ENCODE peak calls at places on chromosome 1, in ten cellular contexts. One of them, this sample, is unnamed.

GRCh38 chr1:57551476-57551875 is 127.6 kb upstream of the DAB1 start:
- DNase-seq in GM23248: no peak
- DNase-seq in stimulated activated CD4-positive, alpha-beta T cell treated with anti-CD3 and anti-CD28 coated beads, Interleukin-1b, Interleukin-23, amount 100 ng/mL, for 48 hours: no peak
- DNase-seq in ureter: no peak
- DNase-seq in NCI-H2029: no peak
- DNase-seq in activated CD4-positive, CD25-positive, alpha-beta regulatory T cell: no peak
- DNase-seq in SK-MEL-5: no peak
- DNase-seq in sciatic nerve: no peak
- DNase-seq in NCI-H1694 treated with DMSO at 0.1 percent for 48 hours: no peak
- DNase-seq in NCI-H446: no peak
- DNase-seq in this sample: no peak

GRCh38 chr1:35210306-35211112 is 17.6 kb upstream of the SFPQ start:
- DNase-seq in SK-MEL-5: no peak
- DNase-seq in GM23248: no peak
- DNase-seq in ureter: no peak
- DNase-seq in NCI-H446: no peak
- DNase-seq in activated CD4-positive, CD25-positive, alpha-beta regulatory T cell: no peak
- DNase-seq in NCI-H1694 treated with DMSO at 0.1 percent for 48 hours: no peak
- DNase-seq in stimulated activated CD4-positive, alpha-beta T cell treated with anti-CD3 and anti-CD28 coated beads, Interleukin-1b, Interleukin-23, amount 100 ng/mL, for 48 hours: no peak
- DNase-seq in NCI-H2029: no peak
- DNase-seq in sciatic nerve: no peak
- DNase-seq in this sample: no peak

GRCh38 chr1:3948344-3948743 is 48.3 kb upstream of the C1orf174 start:
- DNase-seq in activated CD4-positive, CD25-positive, alpha-beta regulatory T cell: no peak
- DNase-seq in NCI-H446: no peak
- DNase-seq in NCI-H2029: peak
- DNase-seq in stimulated activated CD4-positive, alpha-beta T cell treated with anti-CD3 and anti-CD28 coated beads, Interleukin-1b, Interleukin-23, amount 100 ng/mL, for 48 hours: no peak
- DNase-seq in ureter: no peak
- DNase-seq in NCI-H1694 treated with DMSO at 0.1 percent for 48 hours: no peak
- DNase-seq in SK-MEL-5: no peak
- DNase-seq in GM23248: no peak
- DNase-seq in sciatic nerve: no peak
- DNase-seq in this sample: no peak

GRCh38 chr1:243447342-243447741 is 191.5 kb downstream of the SDCCAG8 start:
- DNase-seq in sciatic nerve: no peak
- DNase-seq in NCI-H1694 treated with DMSO at 0.1 percent for 48 hours: no peak
- DNase-seq in GM23248: peak
- DNase-seq in SK-MEL-5: no peak
- DNase-seq in ureter: no peak
- DNase-seq in NCI-H2029: no peak
- DNase-seq in NCI-H446: no peak
- DNase-seq in stimulated activated CD4-positive, alpha-beta T cell treated with anti-CD3 and anti-CD28 coated beads, Interleukin-1b, Interleukin-23, amount 100 ng/mL, for 48 hours: no peak
- DNase-seq in activated CD4-positive, CD25-positive, alpha-beta regulatory T cell: no peak
- DNase-seq in this sample: no peak

GRCh38 chr1:119687391-119688079 is 24.2 kb upstream of the PHGDH start:
- DNase-seq in stimulated activated CD4-positive, alpha-beta T cell treated with anti-CD3 and anti-CD28 coated beads, Interleukin-1b, Interleukin-23, amount 100 ng/mL, for 48 hours: no peak
- DNase-seq in GM23248: peak
- DNase-seq in NCI-H446: no peak
- DNase-seq in ureter: no peak
- DNase-seq in activated CD4-positive, CD25-positive, alpha-beta regulatory T cell: no peak
- DNase-seq in SK-MEL-5: no peak
- DNase-seq in sciatic nerve: no peak
- DNase-seq in NCI-H2029: no peak
- DNase-seq in NCI-H1694 treated with DMSO at 0.1 percent for 48 hours: no peak
- DNase-seq in this sample: no peak

GRCh38 chr1:160810486-160810885 is 14.5 kb downstream of the LY9 start:
- DNase-seq in NCI-H1694 treated with DMSO at 0.1 percent for 48 hours: no peak
- DNase-seq in stimulated activated CD4-positive, alpha-beta T cell treated with anti-CD3 and anti-CD28 coated beads, Interleukin-1b, Interleukin-23, amount 100 ng/mL, for 48 hours: no peak
- DNase-seq in NCI-H446: no peak
- DNase-seq in activated CD4-positive, CD25-positive, alpha-beta regulatory T cell: no peak
- DNase-seq in NCI-H2029: no peak
- DNase-seq in GM23248: no peak
- DNase-seq in ureter: no peak
- DNase-seq in SK-MEL-5: no peak
- DNase-seq in sciatic nerve: no peak
- DNase-seq in this sample: no peak

GRCh38 chr1:180181048-180181447 is 26.4 kb downstream of the QSOX1 start:
- DNase-seq in NCI-H1694 treated with DMSO at 0.1 percent for 48 hours: peak
- DNase-seq in sciatic nerve: no peak
- DNase-seq in stimulated activated CD4-positive, alpha-beta T cell treated with anti-CD3 and anti-CD28 coated beads, Interleukin-1b, Interleukin-23, amount 100 ng/mL, for 48 hours: no peak
- DNase-seq in ureter: no peak
- DNase-seq in NCI-H2029: no peak
- DNase-seq in NCI-H446: peak
- DNase-seq in activated CD4-positive, CD25-positive, alpha-beta regulatory T cell: no peak
- DNase-seq in GM23248: peak
- DNase-seq in SK-MEL-5: peak
- DNase-seq in this sample: no peak

GRCh38 chr1:226344441-226345120 is 35.6 kb upstream of the LIN9 start:
- DNase-seq in ureter: no peak
- DNase-seq in NCI-H446: no peak
- DNase-seq in sciatic nerve: no peak
- DNase-seq in activated CD4-positive, CD25-positive, alpha-beta regulatory T cell: no peak
- DNase-seq in NCI-H2029: no peak
- DNase-seq in GM23248: no peak
- DNase-seq in SK-MEL-5: no peak
- DNase-seq in NCI-H1694 treated with DMSO at 0.1 percent for 48 hours: no peak
- DNase-seq in stimulated activated CD4-positive, alpha-beta T cell treated with anti-CD3 and anti-CD28 coated beads, Interleukin-1b, Interleukin-23, amount 100 ng/mL, for 48 hours: no peak
- DNase-seq in this sample: no peak

GRCh38 chr1:61255324-61255703 is 173.0 kb downstream of the NFIA start:
- DNase-seq in SK-MEL-5: no peak
- DNase-seq in ureter: no peak
- DNase-seq in stimulated activated CD4-positive, alpha-beta T cell treated with anti-CD3 and anti-CD28 coated beads, Interleukin-1b, Interleukin-23, amount 100 ng/mL, for 48 hours: no peak
- DNase-seq in NCI-H1694 treated with DMSO at 0.1 percent for 48 hours: no peak
- DNase-seq in NCI-H446: no peak
- DNase-seq in activated CD4-positive, CD25-positive, alpha-beta regulatory T cell: no peak
- DNase-seq in GM23248: no peak
- DNase-seq in sciatic nerve: no peak
- DNase-seq in NCI-H2029: no peak
- DNase-seq in this sample: no peak

GRCh38 chr1:62688687-62689085 is 500 bp upstream of the DOCK7 start:
- DNase-seq in SK-MEL-5: no peak
- DNase-seq in sciatic nerve: no peak
- DNase-seq in NCI-H1694 treated with DMSO at 0.1 percent for 48 hours: no peak
- DNase-seq in stimulated activated CD4-positive, alpha-beta T cell treated with anti-CD3 and anti-CD28 coated beads, Interleukin-1b, Interleukin-23, amount 100 ng/mL, for 48 hours: no peak
- DNase-seq in ureter: no peak
- DNase-seq in NCI-H446: no peak
- DNase-seq in NCI-H2029: no peak
- DNase-seq in GM23248: peak
- DNase-seq in activated CD4-positive, CD25-positive, alpha-beta regulatory T cell: no peak
- DNase-seq in this sample: no peak

GRCh38 chr1:65799601-65800000 is 6.9 kb downstream of the PDE4B start:
- DNase-seq in sciatic nerve: no peak
- DNase-seq in SK-MEL-5: no peak
- DNase-seq in NCI-H2029: peak
- DNase-seq in stimulated activated CD4-positive, alpha-beta T cell treated with anti-CD3 and anti-CD28 coated beads, Interleukin-1b, Interleukin-23, amount 100 ng/mL, for 48 hours: no peak
- DNase-seq in NCI-H1694 treated with DMSO at 0.1 percent for 48 hours: no peak
- DNase-seq in activated CD4-positive, CD25-positive, alpha-beta regulatory T cell: no peak
- DNase-seq in ureter: no peak
- DNase-seq in NCI-H446: no peak
- DNase-seq in GM23248: no peak
- DNase-seq in this sample: no peak

GRCh38 chr1:17279001-17279830 is 28.8 kb upstream of the PADI4 start:
- DNase-seq in NCI-H2029: no peak
- DNase-seq in ureter: no peak
- DNase-seq in GM23248: no peak
- DNase-seq in SK-MEL-5: no peak
- DNase-seq in sciatic nerve: peak
- DNase-seq in stimulated activated CD4-positive, alpha-beta T cell treated with anti-CD3 and anti-CD28 coated beads, Interleukin-1b, Interleukin-23, amount 100 ng/mL, for 48 hours: no peak
- DNase-seq in NCI-H446: no peak
- DNase-seq in activated CD4-positive, CD25-positive, alpha-beta regulatory T cell: no peak
- DNase-seq in NCI-H1694 treated with DMSO at 0.1 percent for 48 hours: no peak
- DNase-seq in this sample: no peak

GRCh38 chr1:229984992-229985985 is 81.7 kb upstream of the GALNT2 start:
- DNase-seq in stimulated activated CD4-positive, alpha-beta T cell treated with anti-CD3 and anti-CD28 coated beads, Interleukin-1b, Interleukin-23, amount 100 ng/mL, for 48 hours: no peak
- DNase-seq in ureter: no peak
- DNase-seq in GM23248: no peak
- DNase-seq in activated CD4-positive, CD25-positive, alpha-beta regulatory T cell: no peak
- DNase-seq in sciatic nerve: no peak
- DNase-seq in NCI-H2029: no peak
- DNase-seq in SK-MEL-5: no peak
- DNase-seq in NCI-H446: no peak
- DNase-seq in NCI-H1694 treated with DMSO at 0.1 percent for 48 hours: no peak
- DNase-seq in this sample: no peak

GRCh38 chr1:17304827-17305177 is 3.2 kb upstream of the PADI4 start:
- DNase-seq in GM23248: no peak
- DNase-seq in ureter: no peak
- DNase-seq in NCI-H1694 treated with DMSO at 0.1 percent for 48 hours: no peak
- DNase-seq in NCI-H446: no peak
- DNase-seq in NCI-H2029: no peak
- DNase-seq in stimulated activated CD4-positive, alpha-beta T cell treated with anti-CD3 and anti-CD28 coated beads, Interleukin-1b, Interleukin-23, amount 100 ng/mL, for 48 hours: no peak
- DNase-seq in SK-MEL-5: no peak
- DNase-seq in activated CD4-positive, CD25-positive, alpha-beta regulatory T cell: no peak
- DNase-seq in sciatic nerve: no peak
- DNase-seq in this sample: no peak

GRCh38 chr1:40769815-40770214 is 13.8 kb upstream of the KCNQ4 start:
- DNase-seq in GM23248: peak
- DNase-seq in SK-MEL-5: peak
- DNase-seq in NCI-H2029: peak
- DNase-seq in NCI-H446: peak
- DNase-seq in activated CD4-positive, CD25-positive, alpha-beta regulatory T cell: no peak
- DNase-seq in stimulated activated CD4-positive, alpha-beta T cell treated with anti-CD3 and anti-CD28 coated beads, Interleukin-1b, Interleukin-23, amount 100 ng/mL, for 48 hours: no peak
- DNase-seq in ureter: no peak
- DNase-seq in sciatic nerve: no peak
- DNase-seq in NCI-H1694 treated with DMSO at 0.1 percent for 48 hours: peak
- DNase-seq in this sample: peak

GRCh38 chr1:143497374-143497747 is 474.4 kb downstream of the FAM72C start:
- DNase-seq in SK-MEL-5: peak
- DNase-seq in stimulated activated CD4-positive, alpha-beta T cell treated with anti-CD3 and anti-CD28 coated beads, Interleukin-1b, Interleukin-23, amount 100 ng/mL, for 48 hours: no peak
- DNase-seq in NCI-H1694 treated with DMSO at 0.1 percent for 48 hours: no peak
- DNase-seq in NCI-H446: no peak
- DNase-seq in activated CD4-positive, CD25-positive, alpha-beta regulatory T cell: no peak
- DNase-seq in GM23248: peak
- DNase-seq in sciatic nerve: peak
- DNase-seq in ureter: no peak
- DNase-seq in NCI-H2029: no peak
- DNase-seq in this sample: no peak

GRCh38 chr1:6601049-6601864 is 1.4 kb downstream of the KLHL21 start:
- DNase-seq in NCI-H446: peak
- DNase-seq in activated CD4-positive, CD25-positive, alpha-beta regulatory T cell: peak
- DNase-seq in NCI-H1694 treated with DMSO at 0.1 percent for 48 hours: peak
- DNase-seq in stimulated activated CD4-positive, alpha-beta T cell treated with anti-CD3 and anti-CD28 coated beads, Interleukin-1b, Interleukin-23, amount 100 ng/mL, for 48 hours: peak
- DNase-seq in SK-MEL-5: peak
- DNase-seq in GM23248: peak
- DNase-seq in sciatic nerve: peak
- DNase-seq in NCI-H2029: peak
- DNase-seq in ureter: peak
- DNase-seq in this sample: no peak

GRCh38 chr1:216390956-216391355 is 32.3 kb downstream of the USH2A start:
- DNase-seq in NCI-H1694 treated with DMSO at 0.1 percent for 48 hours: no peak
- DNase-seq in activated CD4-positive, CD25-positive, alpha-beta regulatory T cell: no peak
- DNase-seq in stimulated activated CD4-positive, alpha-beta T cell treated with anti-CD3 and anti-CD28 coated beads, Interleukin-1b, Interleukin-23, amount 100 ng/mL, for 48 hours: no peak
- DNase-seq in ureter: no peak
- DNase-seq in NCI-H2029: no peak
- DNase-seq in NCI-H446: no peak
- DNase-seq in sciatic nerve: no peak
- DNase-seq in GM23248: no peak
- DNase-seq in SK-MEL-5: no peak
- DNase-seq in this sample: no peak

GRCh38 chr1:149888999-149889289 is 10.4 kb upstream of the BOLA1 start:
- DNase-seq in sciatic nerve: peak
- DNase-seq in NCI-H1694 treated with DMSO at 0.1 percent for 48 hours: no peak
- DNase-seq in GM23248: peak
- DNase-seq in NCI-H446: peak
- DNase-seq in ureter: peak
- DNase-seq in activated CD4-positive, CD25-positive, alpha-beta regulatory T cell: no peak
- DNase-seq in stimulated activated CD4-positive, alpha-beta T cell treated with anti-CD3 and anti-CD28 coated beads, Interleukin-1b, Interleukin-23, amount 100 ng/mL, for 48 hours: no peak
- DNase-seq in SK-MEL-5: peak
- DNase-seq in NCI-H2029: no peak
- DNase-seq in this sample: no peak

GRCh38 chr1:29569971-29570634 is 333.8 kb downstream of the PTPRU start:
- DNase-seq in ureter: no peak
- DNase-seq in SK-MEL-5: no peak
- DNase-seq in NCI-H1694 treated with DMSO at 0.1 percent for 48 hours: no peak
- DNase-seq in NCI-H2029: no peak
- DNase-seq in activated CD4-positive, CD25-positive, alpha-beta regulatory T cell: no peak
- DNase-seq in sciatic nerve: no peak
- DNase-seq in stimulated activated CD4-positive, alpha-beta T cell treated with anti-CD3 and anti-CD28 coated beads, Interleukin-1b, Interleukin-23, amount 100 ng/mL, for 48 hours: no peak
- DNase-seq in NCI-H446: no peak
- DNase-seq in GM23248: peak
- DNase-seq in this sample: no peak

This sample was measured in DMS 273 treated with DMSO at 0.1 percent for 48 hours.